ENCODE peak calls at places on chromosomes 3 and 15, in ten cellular contexts. One of them, this sample, is unnamed.

GRCh38 chr3:61822588-61822987 is 261.2 kb downstream of the PTPRG start:
- DNase-seq in fibroblast of lung: no peak
- DNase-seq in neural progenitor cell: no peak
- DNase-seq in A549: no peak
- DNase-seq in PC-3: no peak
- DNase-seq in fibroblast of the aortic adventitia: no peak
- DNase-seq in CD8-positive, alpha-beta T cell: no peak
- DNase-seq in ovary: no peak
- DNase-seq in H7: no peak
- DNase-seq in Panc1: no peak
- DNase-seq in this sample: no peak

GRCh38 chr3:152466784-152467183 is 198.1 kb downstream of the MBNL1 start:
- DNase-seq in fibroblast of lung: peak
- DNase-seq in neural progenitor cell: no peak
- DNase-seq in A549: peak
- DNase-seq in PC-3: peak
- DNase-seq in fibroblast of the aortic adventitia: peak
- DNase-seq in CD8-positive, alpha-beta T cell: no peak
- DNase-seq in ovary: no peak
- DNase-seq in H7: peak
- DNase-seq in Panc1: no peak
- DNase-seq in this sample: peak

GRCh38 chr3:185934726-185935464 is 2.9 kb downstream of the TRA2B start:
- DNase-seq in fibroblast of lung: no peak
- DNase-seq in neural progenitor cell: no peak
- DNase-seq in A549: no peak
- DNase-seq in PC-3: no peak
- DNase-seq in fibroblast of the aortic adventitia: no peak
- DNase-seq in CD8-positive, alpha-beta T cell: no peak
- DNase-seq in ovary: no peak
- DNase-seq in H7: no peak
- DNase-seq in Panc1: no peak
- DNase-seq in this sample: peak

GRCh38 chr3:64445318-64446300 is 220.3 kb upstream of the PRICKLE2 start:
- DNase-seq in fibroblast of lung: peak
- DNase-seq in neural progenitor cell: peak
- DNase-seq in A549: peak
- DNase-seq in PC-3: no peak
- DNase-seq in fibroblast of the aortic adventitia: no peak
- DNase-seq in CD8-positive, alpha-beta T cell: no peak
- DNase-seq in ovary: peak
- DNase-seq in H7: peak
- DNase-seq in Panc1: no peak
- DNase-seq in this sample: peak

GRCh38 chr15:92323480-92323879 is 70.2 kb upstream of the ST8SIA2 start:
- DNase-seq in fibroblast of lung: no peak
- DNase-seq in neural progenitor cell: no peak
- DNase-seq in A549: no peak
- DNase-seq in PC-3: no peak
- DNase-seq in fibroblast of the aortic adventitia: no peak
- DNase-seq in CD8-positive, alpha-beta T cell: no peak
- DNase-seq in ovary: no peak
- DNase-seq in H7: no peak
- DNase-seq in Panc1: no peak
- DNase-seq in this sample: no peak

GRCh38 chr3:173977747-173978146 is 580.2 kb downstream of the NLGN1 start:
- DNase-seq in fibroblast of lung: peak
- DNase-seq in neural progenitor cell: no peak
- DNase-seq in A549: no peak
- DNase-seq in PC-3: peak
- DNase-seq in fibroblast of the aortic adventitia: peak
- DNase-seq in CD8-positive, alpha-beta T cell: no peak
- DNase-seq in ovary: no peak
- DNase-seq in H7: no peak
- DNase-seq in Panc1: no peak
- DNase-seq in this sample: peak

GRCh38 chr3:152790988-152791387 is 43.9 kb upstream of the P2RY1 start:
- DNase-seq in fibroblast of lung: no peak
- DNase-seq in neural progenitor cell: no peak
- DNase-seq in A549: no peak
- DNase-seq in PC-3: no peak
- DNase-seq in fibroblast of the aortic adventitia: no peak
- DNase-seq in CD8-positive, alpha-beta T cell: no peak
- DNase-seq in ovary: no peak
- DNase-seq in H7: no peak
- DNase-seq in Panc1: no peak
- DNase-seq in this sample: no peak

GRCh38 chr3:195154111-195154791 is 116.7 kb downstream of the XXYLT1 start:
- DNase-seq in fibroblast of lung: peak
- DNase-seq in neural progenitor cell: no peak
- DNase-seq in A549: no peak
- DNase-seq in PC-3: no peak
- DNase-seq in fibroblast of the aortic adventitia: no peak
- DNase-seq in CD8-positive, alpha-beta T cell: no peak
- DNase-seq in ovary: peak
- DNase-seq in H7: no peak
- DNase-seq in Panc1: no peak
- DNase-seq in this sample: peak

GRCh38 chr15:28978661-28979060 is 92.9 kb downstream of the APBA2 start:
- DNase-seq in fibroblast of lung: no peak
- DNase-seq in neural progenitor cell: peak
- DNase-seq in A549: no peak
- DNase-seq in PC-3: no peak
- DNase-seq in fibroblast of the aortic adventitia: no peak
- DNase-seq in CD8-positive, alpha-beta T cell: no peak
- DNase-seq in ovary: no peak
- DNase-seq in H7: no peak
- DNase-seq in Panc1: no peak
- DNase-seq in this sample: no peak

GRCh38 chr3:11272913-11273574 is 847 bp downstream of the ATG7 start:
- DNase-seq in fibroblast of lung: no peak
- DNase-seq in neural progenitor cell: no peak
- DNase-seq in A549: no peak
- DNase-seq in PC-3: peak
- DNase-seq in fibroblast of the aortic adventitia: peak
- DNase-seq in CD8-positive, alpha-beta T cell: no peak
- DNase-seq in ovary: no peak
- DNase-seq in H7: no peak
- DNase-seq in Panc1: no peak
- DNase-seq in this sample: peak

GRCh38 chr3:52521488-52521824 is 12.2 kb downstream of the NT5DC2 start:
- DNase-seq in fibroblast of lung: no peak
- DNase-seq in neural progenitor cell: no peak
- DNase-seq in A549: no peak
- DNase-seq in PC-3: no peak
- DNase-seq in fibroblast of the aortic adventitia: no peak
- DNase-seq in CD8-positive, alpha-beta T cell: no peak
- DNase-seq in ovary: no peak
- DNase-seq in H7: no peak
- DNase-seq in Panc1: no peak
- DNase-seq in this sample: no peak

GRCh38 chr3:163671201-163671600 is 1407.1 kb downstream of the SI start:
- DNase-seq in fibroblast of lung: no peak
- DNase-seq in neural progenitor cell: no peak
- DNase-seq in A549: no peak
- DNase-seq in PC-3: peak
- DNase-seq in fibroblast of the aortic adventitia: no peak
- DNase-seq in CD8-positive, alpha-beta T cell: no peak
- DNase-seq in ovary: no peak
- DNase-seq in H7: no peak
- DNase-seq in Panc1: no peak
- DNase-seq in this sample: no peak

GRCh38 chr15:35123743-35124142 is 38.6 kb upstream of the NANOGP8 start:
- DNase-seq in fibroblast of lung: peak
- DNase-seq in neural progenitor cell: no peak
- DNase-seq in A549: no peak
- DNase-seq in PC-3: no peak
- DNase-seq in fibroblast of the aortic adventitia: peak
- DNase-seq in CD8-positive, alpha-beta T cell: no peak
- DNase-seq in ovary: no peak
- DNase-seq in H7: no peak
- DNase-seq in Panc1: no peak
- DNase-seq in this sample: no peak

GRCh38 chr15:72227192-72227586 is 3.8 kb downstream of the PKM start:
- DNase-seq in fibroblast of lung: peak
- DNase-seq in neural progenitor cell: no peak
- DNase-seq in A549: no peak
- DNase-seq in PC-3: peak
- DNase-seq in fibroblast of the aortic adventitia: peak
- DNase-seq in CD8-positive, alpha-beta T cell: no peak
- DNase-seq in ovary: no peak
- DNase-seq in H7: no peak
- DNase-seq in Panc1: no peak
- DNase-seq in this sample: peak

GRCh38 chr3:70556056-70556455 is 243.6 kb upstream of the MDFIC2 start:
- DNase-seq in fibroblast of lung: peak
- DNase-seq in neural progenitor cell: no peak
- DNase-seq in A549: no peak
- DNase-seq in PC-3: peak
- DNase-seq in fibroblast of the aortic adventitia: peak
- DNase-seq in CD8-positive, alpha-beta T cell: no peak
- DNase-seq in ovary: no peak
- DNase-seq in H7: no peak
- DNase-seq in Panc1: no peak
- DNase-seq in this sample: peak

GRCh38 chr15:76341366-76342045 is 4.9 kb downstream of the ISL2 start:
- DNase-seq in fibroblast of lung: no peak
- DNase-seq in neural progenitor cell: peak
- DNase-seq in A549: no peak
- DNase-seq in PC-3: no peak
- DNase-seq in fibroblast of the aortic adventitia: no peak
- DNase-seq in CD8-positive, alpha-beta T cell: no peak
- DNase-seq in ovary: no peak
- DNase-seq in H7: peak
- DNase-seq in Panc1: no peak
- DNase-seq in this sample: no peak
- H3K4me3 ChIP-seq in fibroblast of lung: no peak
- H3K4me3 ChIP-seq in neural progenitor cell: peak
- H3K4me3 ChIP-seq in A549: no peak
- H3K4me3 ChIP-seq in PC-3: no peak
- H3K4me3 ChIP-seq in fibroblast of the aortic adventitia: no peak
- H3K4me3 ChIP-seq in CD8-positive, alpha-beta T cell: no peak
- H3K4me3 ChIP-seq in ovary: no peak
- H3K4me3 ChIP-seq in H7: peak
- H3K4me3 ChIP-seq in Panc1: peak
- H3K4me3 ChIP-seq in this sample: no peak

GRCh38 chr3:128256131-128256530 is 102.8 kb downstream of the EEFSEC start:
- DNase-seq in fibroblast of lung: no peak
- DNase-seq in neural progenitor cell: no peak
- DNase-seq in A549: no peak
- DNase-seq in PC-3: no peak
- DNase-seq in fibroblast of the aortic adventitia: no peak
- DNase-seq in CD8-positive, alpha-beta T cell: no peak
- DNase-seq in ovary: no peak
- DNase-seq in H7: no peak
- DNase-seq in Panc1: no peak
- DNase-seq in this sample: no peak
- H3K4me3 ChIP-seq in fibroblast of lung: no peak
- H3K4me3 ChIP-seq in neural progenitor cell: no peak
- H3K4me3 ChIP-seq in A549: no peak
- H3K4me3 ChIP-seq in PC-3: no peak
- H3K4me3 ChIP-seq in fibroblast of the aortic adventitia: no peak
- H3K4me3 ChIP-seq in CD8-positive, alpha-beta T cell: no peak
- H3K4me3 ChIP-seq in ovary: no peak
- H3K4me3 ChIP-seq in H7: no peak
- H3K4me3 ChIP-seq in Panc1: no peak
- H3K4me3 ChIP-seq in this sample: no peak

GRCh38 chr3:127134887-127135240 is 58.1 kb upstream of the PRR23E start:
- DNase-seq in fibroblast of lung: no peak
- DNase-seq in neural progenitor cell: no peak
- DNase-seq in A549: no peak
- DNase-seq in PC-3: no peak
- DNase-seq in fibroblast of the aortic adventitia: no peak
- DNase-seq in CD8-positive, alpha-beta T cell: no peak
- DNase-seq in ovary: no peak
- DNase-seq in H7: no peak
- DNase-seq in Panc1: no peak
- DNase-seq in this sample: no peak
- H3K4me3 ChIP-seq in fibroblast of lung: no peak
- H3K4me3 ChIP-seq in neural progenitor cell: peak
- H3K4me3 ChIP-seq in A549: no peak
- H3K4me3 ChIP-seq in PC-3: no peak
- H3K4me3 ChIP-seq in fibroblast of the aortic adventitia: no peak
- H3K4me3 ChIP-seq in CD8-positive, alpha-beta T cell: no peak
- H3K4me3 ChIP-seq in ovary: no peak
- H3K4me3 ChIP-seq in H7: no peak
- H3K4me3 ChIP-seq in Panc1: no peak
- H3K4me3 ChIP-seq in this sample: peak

GRCh38 chr15:62895905-62896316 is 146.6 kb upstream of the TPM1 start:
- DNase-seq in fibroblast of lung: peak
- DNase-seq in neural progenitor cell: no peak
- DNase-seq in A549: peak
- DNase-seq in PC-3: peak
- DNase-seq in fibroblast of the aortic adventitia: peak
- DNase-seq in CD8-positive, alpha-beta T cell: no peak
- DNase-seq in ovary: no peak
- DNase-seq in H7: no peak
- DNase-seq in Panc1: peak
- DNase-seq in this sample: peak

GRCh38 chr15:62896380-62896866 is 146.1 kb upstream of the TPM1 start:
- DNase-seq in fibroblast of lung: no peak
- DNase-seq in neural progenitor cell: no peak
- DNase-seq in A549: peak
- DNase-seq in PC-3: peak
- DNase-seq in fibroblast of the aortic adventitia: no peak
- DNase-seq in CD8-positive, alpha-beta T cell: no peak
- DNase-seq in ovary: no peak
- DNase-seq in H7: peak
- DNase-seq in Panc1: no peak
- DNase-seq in this sample: no peak

GRCh38 chr15:62896969-62897486 is 145.5 kb upstream of the TPM1 start:
- DNase-seq in fibroblast of lung: peak
- DNase-seq in neural progenitor cell: peak
- DNase-seq in A549: peak
- DNase-seq in PC-3: peak
- DNase-seq in fibroblast of the aortic adventitia: peak
- DNase-seq in CD8-positive, alpha-beta T cell: no peak
- DNase-seq in ovary: peak
- DNase-seq in H7: peak
- DNase-seq in Panc1: peak
- DNase-seq in this sample: peak

GRCh38 chr15:62894322-62895085 is 148.0 kb upstream of the TPM1 start:
- DNase-seq in fibroblast of lung: peak
- DNase-seq in neural progenitor cell: no peak
- DNase-seq in A549: no peak
- DNase-seq in PC-3: peak
- DNase-seq in fibroblast of the aortic adventitia: no peak
- DNase-seq in CD8-positive, alpha-beta T cell: no peak
- DNase-seq in ovary: no peak
- DNase-seq in H7: no peak
- DNase-seq in Panc1: no peak
- DNase-seq in this sample: no peak

GRCh38 chr15:62895139-62895866 is 147.2 kb upstream of the TPM1 start:
- DNase-seq in fibroblast of lung: peak
- DNase-seq in neural progenitor cell: no peak
- DNase-seq in A549: peak
- DNase-seq in PC-3: peak
- DNase-seq in fibroblast of the aortic adventitia: peak
- DNase-seq in CD8-positive, alpha-beta T cell: no peak
- DNase-seq in ovary: no peak
- DNase-seq in H7: no peak
- DNase-seq in Panc1: peak
- DNase-seq in this sample: peak
- H3K4me3 ChIP-seq in fibroblast of lung: no peak
- H3K4me3 ChIP-seq in neural progenitor cell: no peak
- H3K4me3 ChIP-seq in A549: no peak
- H3K4me3 ChIP-seq in PC-3: peak
- H3K4me3 ChIP-seq in fibroblast of the aortic adventitia: no peak
- H3K4me3 ChIP-seq in CD8-positive, alpha-beta T cell: no peak
- H3K4me3 ChIP-seq in ovary: no peak
- H3K4me3 ChIP-seq in H7: no peak
- H3K4me3 ChIP-seq in Panc1: no peak
- H3K4me3 ChIP-seq in this sample: peak